ENCODE peak calls at places on chromosomes 13 and 19, in five cellular contexts. I is AG10803; F is fibroblast of mammary gland; E is EH; R is activated CD4-positive, alpha-beta T cell treated with anti-CD3 and anti-CD28 coated beads, Interleukin-2, amount 50 U/mL, for 48 hours. O is an unnamed sample.

GRCh38 chr19:4456566-4456842 is 1.1 kb downstream of the UBXN6 start:
- DNase-seq in I (peak), F (peak), E (peak), R (no peak), O (peak)

GRCh38 chr13:50406831-50407230 is 391.6 kb downstream of the KCNRG start:
- DNase-seq in I (no peak), F (no peak), E (no peak), R (no peak), O (no peak)

GRCh38 chr19:2249880-2250764 is 999 bp downstream of the AMH start:
- DNase-seq in I (no peak), F (no peak), E (no peak), R (no peak), O (no peak)

GRCh38 chr13:49985129-49985528 is 11.7 kb upstream of the TRIM13 start:
- DNase-seq in I (no peak), F (no peak), E (no peak), R (no peak), O (no peak)

GRCh38 chr19:46760363-46760762 is 14.1 kb upstream of the STRN4 start:
- DNase-seq in I (no peak), F (no peak), E (no peak), R (no peak), O (no peak)

GRCh38 chr19:18401580-18402112 is 4.2 kb upstream of the LRRC25 start:
- DNase-seq in I (peak), F (peak), E (peak), R (no peak), O (no peak)

GRCh38 chr19:38514812-38515633 is 81.5 kb downstream of the RYR1 start:
- DNase-seq in I (peak), F (peak), E (peak), R (peak), O (peak)

GRCh38 chr19:14147797-14148605 is 11.6 kb upstream of the ASF1B start:
- DNase-seq in I (peak), F (peak), E (peak), R (peak), O (peak)

GRCh38 chr13:48954086-48954485 is 21.6 kb upstream of the FNDC3A start:
- DNase-seq in I (peak), F (peak), E (peak), R (no peak), O (no peak)

GRCh38 chr19:31338069-31338767 is 11.0 kb downstream of the TSHZ3 start:
- DNase-seq in I (peak), F (peak), E (peak), R (no peak), O (no peak)

GRCh38 chr13:34391071-34391470 is 551.0 kb upstream of the NBEA start:
- DNase-seq in I (peak), F (peak), E (peak), R (no peak), O (no peak)

GRCh38 chr13:76696370-76696769 is 189.8 kb downstream of the KCTD12 start:
- DNase-seq in I (peak), F (peak), E (peak), R (no peak), O (no peak)

GRCh38 chr13:39394811-39395685 is 207.9 kb downstream of the LHFPL6 start:
- DNase-seq in I (no peak), F (no peak), E (no peak), R (no peak), O (no peak)

GRCh38 chr13:79803939-79804487 is 323.1 kb downstream of the NDFIP2 start:
- DNase-seq in I (no peak), F (no peak), E (no peak), R (no peak), O (no peak)

GRCh38 chr13:87754097-87754496 is 82.9 kb downstream of the SLITRK5 start:
- DNase-seq in I (no peak), F (no peak), E (no peak), R (no peak), O (no peak)

GRCh38 chr19:2274937-2275535 is 6.9 kb downstream of the PEAK3 start:
- DNase-seq in I (peak), F (peak), E (peak), R (peak), O (peak)

GRCh38 chr19:51803965-51804364 is 9.0 kb downstream of the FPR3 start:
- DNase-seq in I (no peak), F (no peak), E (no peak), R (no peak), O (no peak)

GRCh38 chr19:48400018-48400742 is 6.7 kb downstream of the GRIN2D start:
- DNase-seq in I (peak), F (peak), E (peak), R (peak), O (peak)

GRCh38 chr19:52653161-52653560 is 15.0 kb upstream of the ZNF83 start:
- DNase-seq in I (no peak), F (no peak), E (no peak), R (no peak), O (no peak)

GRCh38 chr13:107223867-107224266 is 655.9 kb upstream of the ARGLU1 start:
- DNase-seq in I (no peak), F (no peak), E (no peak), R (no peak), O (no peak)

GRCh38 chr19:3722443-3723109 is 14.4 kb downstream of the TJP3 start:
- DNase-seq in I (no peak), F (no peak), E (no peak), R (no peak), O (no peak)

GRCh38 chr13:113555141-113555540 is 29.4 kb upstream of the TFDP1 start:
- DNase-seq in I (no peak), F (no peak), E (no peak), R (no peak), O (no peak)

GRCh38 chr19:15265849-15266248 is 33.6 kb upstream of the EPHX3 start:
- DNase-seq in I (peak), F (peak), E (peak), R (no peak), O (peak)

GRCh38 chr13:112686987-112687386 is 2.9 kb upstream of the ATP11A start:
- DNase-seq in I (no peak), F (no peak), E (no peak), R (no peak), O (no peak)

GRCh38 chr19:2087621-2088100 is 8.5 kb downstream of the MOB3A start:
- DNase-seq in I (no peak), F (no peak), E (no peak), R (no peak), O (no peak)

GRCh38 chr13:40069173-40070044 is 413.9 kb downstream of the COG6 start:
- DNase-seq in I (peak), F (peak), E (peak), R (peak), O (peak)

GRCh38 chr13:66853559-66853958 is 376.6 kb downstream of the PCDH9 start:
- DNase-seq in I (no peak), F (no peak), E (no peak), R (no peak), O (no peak)

GRCh38 chr13:55517312-55517711 is 1623.4 kb upstream of the PRR20A start:
- DNase-seq in I (no peak), F (no peak), E (no peak), R (no peak), O (no peak)

GRCh38 chr19:8391274-8392016 is 1.3 kb downstream of the RAB11B start:
- DNase-seq in I (no peak), F (no peak), E (no peak), R (no peak), O (no peak)

GRCh38 chr19:48859711-48860572 is 8.5 kb downstream of the PLEKHA4 start:
- DNase-seq in I (no peak), F (no peak), E (no peak), R (no peak), O (no peak)

GRCh38 chr19:11880598-11880997 is 7.0 kb upstream of the ZNF69 start:
- DNase-seq in I (no peak), F (no peak), E (no peak), R (no peak), O (no peak)

GRCh38 chr13:37074703-37075102 is 15.2 kb upstream of the SUPT20H start:
- DNase-seq in I (peak), F (peak), E (peak), R (no peak), O (peak)

GRCh38 chr19:17794731-17795494 is at the start of gene B3GNT3:
- DNase-seq in I (no peak), F (no peak), E (peak), R (peak), O (no peak)